ENCODE peak calls at places on chromosomes 2 and 18, in seven cellular contexts. R is GM12865; A is fibroblast of lung; I is cardiac muscle cell; V is lower lobe of right lung; Q is fibroblast of pulmonary artery; X is CD8-positive, alpha-beta T cell. J is an unnamed sample.

GRCh38 chr2:178917555-178917954 is 110.3 kb upstream of the TTN start:
- DNase-seq in X (no peak), V (no peak), A (no peak), I (no peak), Q (no peak), R (no peak), J (no peak)

GRCh38 chr2:225091336-225091735 is 49.1 kb upstream of the DOCK10 start:
- DNase-seq in V (no peak), X (no peak), A (peak), R (no peak), Q (peak), I (no peak), J (peak)

GRCh38 chr18:73992242-73993022 is 155.2 kb downstream of the FBXO15 start:
- DNase-seq in R (no peak), Q (no peak), X (no peak), I (no peak), V (no peak), A (no peak), J (no peak)

GRCh38 chr2:231932985-231933915 is 7.1 kb upstream of the NPPC start:
- DNase-seq in V (no peak), A (no peak), R (no peak), I (no peak), X (no peak), Q (no peak), J (peak)

GRCh38 chr2:158745067-158745865 is 49.9 kb upstream of the DAPL1 start:
- DNase-seq in V (no peak), Q (peak), A (peak), X (peak), I (peak), R (peak), J (peak)

GRCh38 chr2:111652038-111652437 is 232.0 kb downstream of the ANAPC1 start:
- DNase-seq in A (no peak), V (no peak), Q (no peak), R (peak), X (no peak), I (no peak), J (peak)

GRCh38 chr2:188322569-188323531 is 31.2 kb downstream of the GULP1 start:
- DNase-seq in A (peak), X (no peak), I (no peak), R (no peak), Q (peak), V (no peak), J (no peak)

GRCh38 chr2:216320852-216321251 is 51.4 kb downstream of the MARCHF4 start:
- DNase-seq in V (no peak), X (no peak), A (no peak), R (no peak), I (no peak), Q (no peak), J (no peak)

GRCh38 chr18:36811955-36812354 is 16.8 kb downstream of the TPGS2 start:
- DNase-seq in A (no peak), X (no peak), R (no peak), Q (peak), I (no peak), V (no peak), J (no peak)

GRCh38 chr2:227671170-227671887 is 4.7 kb downstream of the SCYGR5 start:
- DNase-seq in X (no peak), A (no peak), R (no peak), I (no peak), Q (no peak), V (no peak), J (no peak)

GRCh38 chr2:149860276-149860921 is 272.8 kb upstream of the MMADHC start:
- DNase-seq in Q (peak), A (peak), I (no peak), R (no peak), V (no peak), X (no peak), J (no peak)

GRCh38 chr2:48104418-48104817 is 198.1 kb upstream of the FBXO11 start:
- DNase-seq in A (no peak), I (no peak), V (no peak), X (no peak), R (no peak), Q (no peak), J (no peak)

GRCh38 chr2:30957591-30957990 is 150.3 kb upstream of the CAPN13 start:
- DNase-seq in R (no peak), X (no peak), V (no peak), I (no peak), A (no peak), Q (no peak), J (no peak)

GRCh38 chr18:62942578-62942977 is 227.2 kb downstream of the PHLPP1 start:
- DNase-seq in I (no peak), A (no peak), R (no peak), X (no peak), Q (no peak), V (no peak), J (peak)

GRCh38 chr2:70141754-70142589 is 48.8 kb downstream of the C2orf42 start:
- DNase-seq in I (peak), A (peak), Q (peak), R (no peak), X (peak), V (peak), J (no peak)

GRCh38 chr2:6639870-6640639 is 225.7 kb downstream of the CMPK2 start:
- DNase-seq in I (peak), V (no peak), Q (no peak), R (no peak), X (no peak), A (no peak), J (no peak)

GRCh38 chr2:172169611-172170010 is 66.9 kb upstream of the DLX2 start:
- DNase-seq in A (no peak), I (no peak), V (no peak), R (no peak), Q (no peak), X (no peak), J (no peak)

GRCh38 chr2:221282386-221282785 is 289.7 kb downstream of the EPHA4 start:
- DNase-seq in V (no peak), X (no peak), I (no peak), A (no peak), Q (no peak), R (no peak), J (no peak)

GRCh38 chr2:2751715-2752315 is 420.7 kb upstream of the MYT1L start:
- DNase-seq in X (no peak), R (no peak), V (no peak), I (no peak), A (no peak), Q (no peak), J (no peak)

GRCh38 chr2:37378411-37378810 is 34.0 kb downstream of the QPCT start:
- DNase-seq in A (peak), Q (peak), V (no peak), I (no peak), R (no peak), X (no peak), J (peak)

GRCh38 chr2:237863102-237863511 is 3.7 kb downstream of the RAMP1 start:
- DNase-seq in R (no peak), I (no peak), Q (no peak), X (no peak), V (no peak), A (no peak), J (no peak)

GRCh38 chr2:72010647-72011355 is 136.9 kb downstream of the CYP26B1 start:
- DNase-seq in R (no peak), I (no peak), A (no peak), Q (no peak), X (no peak), V (no peak), J (no peak)

GRCh38 chr18:23718243-23718720 is 29.0 kb downstream of the LAMA3 start:
- DNase-seq in A (peak), R (no peak), V (no peak), I (no peak), Q (peak), X (no peak), J (peak)

GRCh38 chr2:219293736-219294201 is 14.6 kb downstream of the DNAJB2 start:
- DNase-seq in V (no peak), R (no peak), A (no peak), X (no peak), Q (no peak), I (no peak), J (no peak)

GRCh38 chr2:183093857-183094657 is 15.5 kb downstream of the DUSP19 start:
- DNase-seq in V (no peak), X (no peak), R (peak), A (peak), I (no peak), Q (peak), J (peak)
- TF ChIP-seq CTCF in V (no peak), X (no peak), R (peak), A (no peak), I (no peak), Q (peak), J (no peak)

DNA sequence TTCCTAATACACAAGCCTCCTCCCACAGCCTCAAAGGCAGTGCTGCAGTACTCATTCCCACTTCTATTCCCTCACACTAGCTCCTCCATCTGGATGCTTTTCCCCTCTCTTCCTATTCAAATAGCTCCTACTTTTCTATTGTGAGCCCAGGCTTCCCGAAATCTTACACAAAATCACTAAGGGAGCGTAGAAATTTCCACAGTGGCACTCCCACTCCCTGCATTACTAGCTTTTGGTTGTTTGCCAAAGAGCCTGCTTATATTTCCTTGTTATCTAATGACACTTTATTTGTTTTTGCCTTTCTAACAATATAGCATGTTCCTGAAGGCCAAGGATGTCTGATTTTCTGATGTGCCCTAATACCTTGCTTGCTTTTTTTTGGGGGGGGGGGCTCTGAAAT is 10.9 kb downstream of the EPAS1 start:
- DNase-seq in Q (peak), V (no peak), R (no peak), X (no peak), I (no peak), A (no peak), J (no peak)
- TF ChIP-seq CTCF in Q (peak), V (no peak), R (no peak), X (no peak), I (peak), A (no peak), J (no peak)

GRCh38 chr18:46212398-46212797 is 108.2 kb downstream of the HAUS1 start:
- DNase-seq in I (no peak), A (no peak), R (no peak), V (no peak), Q (no peak), X (no peak), J (no peak)

GRCh38 chr18:46211816-46212215 is 107.6 kb downstream of the HAUS1 start:
- DNase-seq in A (peak), Q (peak), V (no peak), X (no peak), R (no peak), I (no peak), J (peak)

GRCh38 chr18:46215902-46216723 is 111.9 kb downstream of the HAUS1 start:
- DNase-seq in V (no peak), R (no peak), I (no peak), Q (no peak), A (no peak), X (no peak), J (peak)

GRCh38 chr18:46214435-46214834 is 110.2 kb downstream of the HAUS1 start:
- DNase-seq in A (no peak), X (no peak), Q (no peak), I (no peak), V (no peak), R (no peak), J (no peak)

DNA sequence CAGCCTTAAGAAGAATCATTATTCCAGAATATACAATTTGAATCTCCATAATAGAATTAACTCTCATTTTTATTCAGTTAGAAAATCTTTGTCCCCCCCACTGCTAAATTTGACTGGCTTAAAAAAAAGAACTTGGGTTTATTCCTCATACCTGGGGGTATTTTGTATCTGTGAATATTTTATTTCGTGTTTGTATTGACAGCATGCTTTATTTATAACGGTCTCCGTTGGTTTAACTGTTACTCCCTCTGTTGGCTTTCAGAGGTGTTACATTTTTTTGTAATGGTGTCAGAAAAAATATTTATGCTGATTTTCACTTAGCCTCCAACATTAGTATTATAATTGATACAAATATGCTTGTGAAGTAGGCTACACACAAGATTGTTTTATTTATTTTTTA is 109.1 kb downstream of the HAUS1 start:
- DNase-seq in R (peak), A (no peak), V (no peak), I (no peak), Q (peak), X (no peak), J (peak)
- TF ChIP-seq CTCF in R (peak), A (peak), V (peak), I (peak), Q (peak), X (peak), J (peak)

GRCh38 chr2:156331572-156332451 is 709 bp downstream of the NR4A2 start:
- DNase-seq in R (peak), X (no peak), V (peak), A (peak), Q (peak), I (peak), J (peak)

GRCh38 chr2:156334496-156335478 is 2.3 kb upstream of the NR4A2 start:
- DNase-seq in R (peak), A (peak), X (peak), I (peak), Q (peak), V (peak), J (peak)

GRCh38 chr2:156333274-156333950 is 891 bp upstream of the NR4A2 start:
- DNase-seq in I (no peak), R (peak), Q (no peak), V (peak), A (no peak), X (no peak), J (no peak)

GRCh38 chr2:156332452-156333273 is at the start of gene NR4A2:
- DNase-seq in X (peak), A (peak), I (peak), Q (peak), R (peak), V (peak), J (peak)

DNA sequence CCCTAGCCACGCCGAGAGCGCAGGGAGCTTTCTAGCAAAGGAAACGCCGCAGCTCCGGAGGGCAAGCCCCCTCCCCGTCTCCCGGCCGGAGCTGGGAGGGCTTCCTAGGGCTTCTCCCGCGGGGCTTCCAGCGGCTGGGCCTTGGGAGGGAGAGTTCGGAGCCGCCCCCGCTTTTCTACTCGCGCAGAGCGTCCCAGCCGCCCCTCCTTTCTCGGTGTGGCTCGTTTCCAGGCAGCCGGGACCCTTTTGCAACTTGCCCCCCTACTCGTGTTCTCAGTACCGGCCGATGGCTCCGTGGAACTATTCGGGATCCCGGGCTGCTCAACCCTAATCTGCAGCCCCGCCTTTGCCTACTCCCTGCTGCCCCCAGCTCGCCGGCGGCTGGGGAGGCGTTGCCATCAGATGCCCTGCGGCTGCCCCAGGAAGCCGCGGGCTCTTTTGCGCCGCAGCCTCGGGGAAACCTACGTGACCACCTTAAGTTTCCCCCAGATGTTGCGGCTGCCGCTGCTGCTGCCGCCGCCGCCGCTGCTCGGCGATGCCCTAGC is 1.5 kb upstream of the NR4A2 start:
- DNase-seq in X (peak), A (peak), I (peak), Q (peak), V (peak), R (peak), J (no peak)
- TF ChIP-seq CTCF in X (no peak), A (no peak), I (no peak), Q (no peak), V (no peak), R (no peak), J (no peak)

DNA sequence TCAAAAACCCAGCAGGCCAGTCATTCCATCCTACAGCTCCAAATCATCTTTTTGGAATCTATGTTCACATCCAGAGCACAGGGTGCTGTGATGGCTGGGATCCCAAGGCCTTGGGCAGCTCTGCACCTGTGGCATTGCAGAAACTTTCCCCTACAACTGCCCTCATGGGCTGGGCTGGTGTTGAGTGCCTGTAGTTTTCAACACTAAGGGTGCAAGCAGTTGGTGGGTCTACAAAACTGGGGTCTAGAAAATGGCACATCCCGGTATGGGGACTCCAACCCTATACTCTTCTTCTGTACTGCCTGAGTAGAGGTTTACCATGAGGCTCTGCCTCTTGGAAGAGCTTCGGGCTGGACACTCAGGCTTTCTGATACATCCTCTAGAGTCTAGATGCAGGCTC is 95.2 kb upstream of the TEKT4 start:
- DNase-seq in Q (no peak), R (no peak), A (no peak), X (no peak), I (no peak), V (no peak), J (no peak)
- TF ChIP-seq CTCF in Q (no peak), R (no peak), A (no peak), X (no peak), I (no peak), V (no peak), J (no peak)